ENCODE peak calls at places on chromosome 7, in nine cellular contexts. One of them, this sample, is unnamed.

GRCh38 chr7:92044148-92044547 is 90.1 kb downstream of the CYP51A1 start:
- DNase-seq in fibroblast of mammary gland: no peak
- DNase-seq in effector memory CD4-positive, alpha-beta T cell: no peak
- DNase-seq in brain microvascular endothelial cell: no peak
- DNase-seq in neuronal stem cell: no peak
- DNase-seq in heart right ventricle: no peak
- DNase-seq in AG04449: no peak
- DNase-seq in upper lobe of right lung: no peak
- DNase-seq in AG10803: no peak
- DNase-seq in this sample: no peak

GRCh38 chr7:958221-959200 is 4.0 kb upstream of the ADAP1 start:
- DNase-seq in fibroblast of mammary gland: no peak
- DNase-seq in AG10803: no peak
- DNase-seq in neuronal stem cell: no peak
- DNase-seq in upper lobe of right lung: peak
- DNase-seq in heart right ventricle: no peak
- DNase-seq in AG04449: no peak
- DNase-seq in effector memory CD4-positive, alpha-beta T cell: no peak
- DNase-seq in brain microvascular endothelial cell: no peak
- DNase-seq in this sample: no peak

GRCh38 chr7:139358541-139359365 is 941 bp upstream of the LUC7L2 start:
- DNase-seq in AG10803: peak
- DNase-seq in heart right ventricle: no peak
- DNase-seq in effector memory CD4-positive, alpha-beta T cell: no peak
- DNase-seq in AG04449: no peak
- DNase-seq in upper lobe of right lung: peak
- DNase-seq in fibroblast of mammary gland: peak
- DNase-seq in neuronal stem cell: no peak
- DNase-seq in brain microvascular endothelial cell: no peak
- DNase-seq in this sample: peak

GRCh38 chr7:46152671-46153070 is 231.6 kb upstream of the IGFBP3 start:
- DNase-seq in AG10803: peak
- DNase-seq in neuronal stem cell: no peak
- DNase-seq in brain microvascular endothelial cell: no peak
- DNase-seq in effector memory CD4-positive, alpha-beta T cell: no peak
- DNase-seq in fibroblast of mammary gland: no peak
- DNase-seq in heart right ventricle: no peak
- DNase-seq in upper lobe of right lung: no peak
- DNase-seq in AG04449: no peak
- DNase-seq in this sample: no peak

GRCh38 chr7:118286131-118286530 is 61.6 kb downstream of the ANKRD7 start:
- DNase-seq in AG10803: no peak
- DNase-seq in heart right ventricle: no peak
- DNase-seq in neuronal stem cell: no peak
- DNase-seq in brain microvascular endothelial cell: no peak
- DNase-seq in fibroblast of mammary gland: no peak
- DNase-seq in effector memory CD4-positive, alpha-beta T cell: no peak
- DNase-seq in AG04449: no peak
- DNase-seq in upper lobe of right lung: no peak
- DNase-seq in this sample: no peak

GRCh38 chr7:95578299-95578855 is 17.9 kb downstream of the PDK4 start:
- DNase-seq in AG10803: no peak
- DNase-seq in effector memory CD4-positive, alpha-beta T cell: no peak
- DNase-seq in upper lobe of right lung: no peak
- DNase-seq in AG04449: no peak
- DNase-seq in heart right ventricle: no peak
- DNase-seq in neuronal stem cell: no peak
- DNase-seq in fibroblast of mammary gland: no peak
- DNase-seq in brain microvascular endothelial cell: no peak
- DNase-seq in this sample: no peak

GRCh38 chr7:123797673-123798526 is 47.1 kb upstream of the HYAL4 start:
- DNase-seq in effector memory CD4-positive, alpha-beta T cell: no peak
- DNase-seq in heart right ventricle: no peak
- DNase-seq in neuronal stem cell: peak
- DNase-seq in brain microvascular endothelial cell: peak
- DNase-seq in fibroblast of mammary gland: peak
- DNase-seq in AG10803: peak
- DNase-seq in AG04449: peak
- DNase-seq in upper lobe of right lung: no peak
- DNase-seq in this sample: peak

GRCh38 chr7:112546723-112547513 is 66.1 kb downstream of the LSMEM1 start:
- DNase-seq in effector memory CD4-positive, alpha-beta T cell: no peak
- DNase-seq in heart right ventricle: no peak
- DNase-seq in AG10803: no peak
- DNase-seq in upper lobe of right lung: peak
- DNase-seq in AG04449: no peak
- DNase-seq in fibroblast of mammary gland: peak
- DNase-seq in brain microvascular endothelial cell: no peak
- DNase-seq in neuronal stem cell: no peak
- DNase-seq in this sample: no peak

GRCh38 chr7:26005683-26006410 is 146.2 kb upstream of the NFE2L3 start:
- DNase-seq in effector memory CD4-positive, alpha-beta T cell: no peak
- DNase-seq in fibroblast of mammary gland: no peak
- DNase-seq in heart right ventricle: no peak
- DNase-seq in brain microvascular endothelial cell: no peak
- DNase-seq in AG04449: no peak
- DNase-seq in upper lobe of right lung: no peak
- DNase-seq in neuronal stem cell: no peak
- DNase-seq in AG10803: no peak
- DNase-seq in this sample: no peak

GRCh38 chr7:4682621-4683042 is 537 bp downstream of the FOXK1 start:
- DNase-seq in brain microvascular endothelial cell: no peak
- DNase-seq in neuronal stem cell: no peak
- DNase-seq in AG04449: no peak
- DNase-seq in AG10803: peak
- DNase-seq in upper lobe of right lung: peak
- DNase-seq in heart right ventricle: peak
- DNase-seq in fibroblast of mammary gland: no peak
- DNase-seq in effector memory CD4-positive, alpha-beta T cell: peak
- DNase-seq in this sample: peak

DNA sequence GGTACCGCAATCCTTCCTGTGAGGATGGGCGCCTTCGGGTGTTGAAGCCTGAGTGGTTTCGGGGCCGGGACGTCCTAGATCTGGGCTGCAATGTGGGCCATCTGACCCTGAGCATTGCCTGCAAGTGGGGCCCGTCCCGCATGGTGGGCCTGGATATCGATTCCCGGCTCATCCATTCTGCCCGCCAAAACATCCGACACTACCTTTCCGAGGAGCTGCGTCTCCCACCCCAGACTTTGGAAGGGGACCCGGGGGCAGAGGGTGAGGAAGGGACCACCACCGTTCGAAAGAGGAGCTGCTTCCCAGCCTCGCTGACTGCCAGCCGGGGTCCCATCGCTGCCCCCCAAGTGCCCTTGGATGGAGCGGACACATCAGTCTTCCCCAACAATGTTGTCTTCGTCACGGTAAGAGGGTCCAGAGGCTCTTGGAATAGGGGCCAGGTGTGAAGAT is 1.7 kb downstream of the MEPCE start:
- DNase-seq in fibroblast of mammary gland: no peak
- DNase-seq in AG10803: no peak
- DNase-seq in effector memory CD4-positive, alpha-beta T cell: no peak
- DNase-seq in neuronal stem cell: no peak
- DNase-seq in upper lobe of right lung: no peak
- DNase-seq in heart right ventricle: no peak
- DNase-seq in brain microvascular endothelial cell: no peak
- DNase-seq in AG04449: no peak
- DNase-seq in this sample: no peak
- H3K4me3 ChIP-seq in fibroblast of mammary gland: peak
- H3K4me3 ChIP-seq in AG10803: peak
- H3K4me3 ChIP-seq in effector memory CD4-positive, alpha-beta T cell: no peak
- H3K4me3 ChIP-seq in neuronal stem cell: no peak
- H3K4me3 ChIP-seq in upper lobe of right lung: peak
- H3K4me3 ChIP-seq in heart right ventricle: peak
- H3K4me3 ChIP-seq in brain microvascular endothelial cell: no peak
- H3K4me3 ChIP-seq in AG04449: peak
- H3K4me3 ChIP-seq in this sample: no peak

GRCh38 chr7:129771928-129772479 is 160.5 kb downstream of the NRF1 start:
- DNase-seq in heart right ventricle: no peak
- DNase-seq in effector memory CD4-positive, alpha-beta T cell: no peak
- DNase-seq in AG04449: no peak
- DNase-seq in upper lobe of right lung: no peak
- DNase-seq in brain microvascular endothelial cell: no peak
- DNase-seq in neuronal stem cell: no peak
- DNase-seq in fibroblast of mammary gland: no peak
- DNase-seq in AG10803: no peak
- DNase-seq in this sample: no peak
- H3K4me3 ChIP-seq in heart right ventricle: no peak
- H3K4me3 ChIP-seq in effector memory CD4-positive, alpha-beta T cell: no peak
- H3K4me3 ChIP-seq in AG04449: no peak
- H3K4me3 ChIP-seq in upper lobe of right lung: no peak
- H3K4me3 ChIP-seq in brain microvascular endothelial cell: no peak
- H3K4me3 ChIP-seq in neuronal stem cell: no peak
- H3K4me3 ChIP-seq in fibroblast of mammary gland: no peak
- H3K4me3 ChIP-seq in AG10803: no peak
- H3K4me3 ChIP-seq in this sample: no peak

GRCh38 chr7:89002942-89003618 is 207.5 kb upstream of the TEX47 start:
- DNase-seq in neuronal stem cell: no peak
- DNase-seq in AG10803: no peak
- DNase-seq in brain microvascular endothelial cell: no peak
- DNase-seq in fibroblast of mammary gland: peak
- DNase-seq in heart right ventricle: no peak
- DNase-seq in effector memory CD4-positive, alpha-beta T cell: no peak
- DNase-seq in upper lobe of right lung: no peak
- DNase-seq in AG04449: no peak
- DNase-seq in this sample: peak
- H3K4me3 ChIP-seq in neuronal stem cell: no peak
- H3K4me3 ChIP-seq in AG10803: no peak
- H3K4me3 ChIP-seq in brain microvascular endothelial cell: no peak
- H3K4me3 ChIP-seq in fibroblast of mammary gland: no peak
- H3K4me3 ChIP-seq in heart right ventricle: peak
- H3K4me3 ChIP-seq in effector memory CD4-positive, alpha-beta T cell: peak
- H3K4me3 ChIP-seq in upper lobe of right lung: peak
- H3K4me3 ChIP-seq in AG04449: no peak
- H3K4me3 ChIP-seq in this sample: peak

DNA sequence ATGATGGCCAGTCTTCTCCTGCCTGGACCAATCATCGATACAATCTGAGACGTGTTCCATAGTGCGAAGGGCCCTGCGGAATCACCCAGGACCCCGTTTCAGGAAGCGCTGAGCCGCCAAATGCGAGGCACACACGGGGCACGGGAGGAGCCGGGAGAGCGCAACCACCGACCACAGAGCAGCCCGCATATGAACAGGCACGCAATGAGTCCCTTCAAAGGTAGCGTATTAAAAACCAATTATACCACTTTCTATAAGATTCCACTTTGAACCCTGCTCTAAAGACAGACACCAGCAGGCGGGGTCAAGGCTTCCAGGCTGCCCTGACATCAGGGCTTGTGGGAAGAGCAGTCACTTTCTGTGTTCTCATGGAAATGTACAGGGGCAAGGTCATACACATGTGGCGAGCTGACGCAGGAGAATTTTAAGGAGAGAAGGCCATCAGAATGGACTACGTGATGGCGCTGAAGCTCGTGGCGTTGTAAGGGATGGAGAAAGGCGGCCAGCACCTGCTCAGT is 46.1 kb downstream of the AMZ1 start:
- DNase-seq in upper lobe of right lung: no peak
- DNase-seq in brain microvascular endothelial cell: no peak
- DNase-seq in fibroblast of mammary gland: no peak
- DNase-seq in effector memory CD4-positive, alpha-beta T cell: no peak
- DNase-seq in heart right ventricle: no peak
- DNase-seq in AG04449: no peak
- DNase-seq in AG10803: no peak
- DNase-seq in neuronal stem cell: no peak
- DNase-seq in this sample: no peak
- H3K4me3 ChIP-seq in upper lobe of right lung: no peak
- H3K4me3 ChIP-seq in brain microvascular endothelial cell: no peak
- H3K4me3 ChIP-seq in fibroblast of mammary gland: no peak
- H3K4me3 ChIP-seq in effector memory CD4-positive, alpha-beta T cell: no peak
- H3K4me3 ChIP-seq in heart right ventricle: no peak
- H3K4me3 ChIP-seq in AG04449: no peak
- H3K4me3 ChIP-seq in AG10803: no peak
- H3K4me3 ChIP-seq in neuronal stem cell: no peak
- H3K4me3 ChIP-seq in this sample: no peak

GRCh38 chr7:28685660-28686417 is 272.3 kb downstream of the TRIL start:
- DNase-seq in fibroblast of mammary gland: peak
- DNase-seq in AG10803: peak
- DNase-seq in brain microvascular endothelial cell: peak
- DNase-seq in heart right ventricle: peak
- DNase-seq in neuronal stem cell: peak
- DNase-seq in AG04449: peak
- DNase-seq in upper lobe of right lung: peak
- DNase-seq in effector memory CD4-positive, alpha-beta T cell: no peak
- DNase-seq in this sample: no peak
- H3K4me3 ChIP-seq in fibroblast of mammary gland: peak
- H3K4me3 ChIP-seq in AG10803: peak
- H3K4me3 ChIP-seq in brain microvascular endothelial cell: peak
- H3K4me3 ChIP-seq in heart right ventricle: peak
- H3K4me3 ChIP-seq in neuronal stem cell: no peak
- H3K4me3 ChIP-seq in AG04449: peak
- H3K4me3 ChIP-seq in upper lobe of right lung: peak
- H3K4me3 ChIP-seq in effector memory CD4-positive, alpha-beta T cell: no peak
- H3K4me3 ChIP-seq in this sample: no peak